ENCODE peak calls at places on chromosomes 6 and 20, in four cellular contexts. One of them, this sample, is unnamed.

GRCh38 chr20:11368965-11369711 is 548.6 kb upstream of the BTBD3 start:
- DNase-seq in OCI-LY7: no peak
- DNase-seq in brain microvascular endothelial cell: no peak
- DNase-seq in prostate gland: no peak
- DNase-seq in this sample: no peak

GRCh38 chr6:1872649-1873131 is 263.0 kb downstream of the FOXC1 start:
- DNase-seq in OCI-LY7: no peak
- DNase-seq in brain microvascular endothelial cell: peak; percentile 29
- DNase-seq in prostate gland: no peak
- DNase-seq in this sample: no peak

GRCh38 chr20:31845300-31845863 is at the start of gene FOXS1:
- DNase-seq in OCI-LY7: no peak
- DNase-seq in brain microvascular endothelial cell: peak; percentile 51
- DNase-seq in prostate gland: no peak
- DNase-seq in this sample: no peak

GRCh38 chr6:155399062-155399746 is 56.4 kb downstream of the NOX3 start:
- DNase-seq in OCI-LY7: no peak
- DNase-seq in brain microvascular endothelial cell: no peak
- DNase-seq in prostate gland: no peak
- DNase-seq in this sample: no peak

GRCh38 chr20:17495826-17496225 is 35.4 kb downstream of the BFSP1 start:
- DNase-seq in OCI-LY7: no peak
- DNase-seq in brain microvascular endothelial cell: no peak
- DNase-seq in prostate gland: no peak
- DNase-seq in this sample: no peak

GRCh38 chr20:51356871-51357270 is 185.6 kb downstream of the NFATC2 start:
- DNase-seq in OCI-LY7: no peak
- DNase-seq in brain microvascular endothelial cell: no peak
- DNase-seq in prostate gland: no peak
- DNase-seq in this sample: no peak

GRCh38 chr6:115610646-115611045 is 450.0 kb downstream of the FRK start:
- DNase-seq in OCI-LY7: no peak
- DNase-seq in brain microvascular endothelial cell: no peak
- DNase-seq in prostate gland: no peak
- DNase-seq in this sample: no peak

GRCh38 chr20:49132995-49133451 is 55.1 kb downstream of the STAU1 start:
- DNase-seq in OCI-LY7: peak; percentile 76
- DNase-seq in brain microvascular endothelial cell: peak; percentile 45
- DNase-seq in prostate gland: peak; percentile 61
- DNase-seq in this sample: no peak

GRCh38 chr20:41018153-41018552 is 10.5 kb upstream of the TOP1 start:
- DNase-seq in OCI-LY7: no peak
- DNase-seq in brain microvascular endothelial cell: no peak
- DNase-seq in prostate gland: no peak
- DNase-seq in this sample: no peak

GRCh38 chr6:88145298-88145963 is 20.7 kb downstream of the CNR1 start:
- DNase-seq in OCI-LY7: no peak
- DNase-seq in brain microvascular endothelial cell: no peak
- DNase-seq in prostate gland: no peak
- DNase-seq in this sample: no peak

GRCh38 chr20:62876826-62877728 is 15.5 kb upstream of the TCFL5 start:
- DNase-seq in OCI-LY7: no peak
- DNase-seq in brain microvascular endothelial cell: peak; percentile 45
- DNase-seq in prostate gland: no peak
- DNase-seq in this sample: no peak

GRCh38 chr6:160347259-160348208 is 644 bp upstream of the SLC22A3 start:
- DNase-seq in OCI-LY7: no peak
- DNase-seq in brain microvascular endothelial cell: no peak
- DNase-seq in prostate gland: no peak
- DNase-seq in this sample: no peak

GRCh38 chr6:98929498-98930060 is 18.2 kb downstream of the FBXL4 start:
- DNase-seq in OCI-LY7: no peak
- DNase-seq in brain microvascular endothelial cell: no peak
- DNase-seq in prostate gland: no peak
- DNase-seq in this sample: no peak

GRCh38 chr6:98928688-98929087 is 19.1 kb downstream of the FBXL4 start:
- DNase-seq in OCI-LY7: no peak
- DNase-seq in brain microvascular endothelial cell: no peak
- DNase-seq in prostate gland: no peak
- DNase-seq in this sample: no peak

GRCh38 chr6:98927534-98927933 is 20.2 kb downstream of the FBXL4 start:
- DNase-seq in OCI-LY7: no peak
- DNase-seq in brain microvascular endothelial cell: no peak
- DNase-seq in prostate gland: no peak
- DNase-seq in this sample: no peak

GRCh38 chr6:98931710-98932109 is 16.0 kb downstream of the FBXL4 start:
- DNase-seq in OCI-LY7: no peak
- DNase-seq in brain microvascular endothelial cell: no peak
- DNase-seq in prostate gland: no peak
- DNase-seq in this sample: no peak

GRCh38 chr6:98932424-98932823 is 15.3 kb downstream of the FBXL4 start:
- DNase-seq in OCI-LY7: no peak
- DNase-seq in brain microvascular endothelial cell: no peak
- DNase-seq in prostate gland: no peak
- DNase-seq in this sample: no peak
- TF ChIP-seq CTCF in OCI-LY7: no peak
- TF ChIP-seq CTCF in brain microvascular endothelial cell: no peak
- TF ChIP-seq CTCF in prostate gland: no peak
- TF ChIP-seq CTCF in this sample: no peak

DNA sequence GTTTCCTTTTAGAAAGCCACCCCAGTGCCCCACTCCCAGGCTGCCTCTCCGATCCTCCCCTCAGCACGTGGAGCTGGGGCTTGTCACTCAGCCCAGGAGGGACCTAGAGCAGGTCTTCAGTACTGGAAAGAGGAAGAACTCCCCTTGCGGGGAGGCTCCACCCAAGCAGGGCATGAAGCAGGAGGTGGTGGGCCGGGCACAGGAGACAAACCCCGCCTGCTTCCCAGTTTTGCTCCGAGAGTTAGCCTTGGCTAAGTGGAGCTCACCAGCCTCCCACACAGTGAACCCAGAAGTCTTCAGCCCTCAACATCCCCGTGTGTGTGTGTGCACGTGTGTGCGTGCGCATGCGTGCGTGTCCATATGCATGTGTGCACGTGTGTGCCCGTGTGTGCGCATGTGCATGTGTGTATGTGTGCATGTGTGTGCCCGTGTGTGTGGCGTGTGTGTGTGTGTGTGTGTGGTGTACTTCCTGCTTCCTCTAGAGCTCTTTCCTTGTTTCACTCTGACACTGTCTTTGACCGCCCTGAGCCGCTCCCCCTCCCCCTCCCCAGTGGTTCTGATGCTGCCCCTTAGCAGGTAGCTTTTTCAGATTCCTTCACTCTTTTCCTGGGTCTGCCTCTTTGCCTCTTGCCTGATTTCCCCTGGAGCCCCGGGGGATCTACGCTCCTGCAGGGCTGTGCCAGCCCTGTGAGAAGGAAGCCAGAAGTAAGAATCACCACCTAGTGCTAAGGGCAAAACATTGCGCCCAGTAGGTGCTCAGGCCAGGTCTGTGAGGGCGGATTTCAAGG is 239.8 kb downstream of the CDC5L start:
- DNase-seq in OCI-LY7: no peak
- DNase-seq in brain microvascular endothelial cell: no peak
- DNase-seq in prostate gland: no peak
- DNase-seq in this sample: no peak
- TF ChIP-seq CTCF in OCI-LY7: no peak
- TF ChIP-seq CTCF in brain microvascular endothelial cell: peak; percentile 25
- TF ChIP-seq CTCF in prostate gland: no peak
- TF ChIP-seq CTCF in this sample: no peak

GRCh38 chr6:12395898-12396297 is 105.7 kb downstream of the EDN1 start:
- DNase-seq in OCI-LY7: no peak
- DNase-seq in brain microvascular endothelial cell: no peak
- DNase-seq in prostate gland: no peak
- DNase-seq in this sample: no peak
- TF ChIP-seq CTCF in OCI-LY7: no peak
- TF ChIP-seq CTCF in brain microvascular endothelial cell: peak; percentile 27
- TF ChIP-seq CTCF in prostate gland: no peak
- TF ChIP-seq CTCF in this sample: no peak

GRCh38 chr20:57270204-57270937 is 3.9 kb upstream of the BMP7 start:
- DNase-seq in OCI-LY7: no peak
- DNase-seq in brain microvascular endothelial cell: no peak
- DNase-seq in prostate gland: no peak
- DNase-seq in this sample: no peak
- TF ChIP-seq CTCF in OCI-LY7: peak; percentile 36
- TF ChIP-seq CTCF in brain microvascular endothelial cell: no peak
- TF ChIP-seq CTCF in prostate gland: no peak
- TF ChIP-seq CTCF in this sample: no peak

DNA sequence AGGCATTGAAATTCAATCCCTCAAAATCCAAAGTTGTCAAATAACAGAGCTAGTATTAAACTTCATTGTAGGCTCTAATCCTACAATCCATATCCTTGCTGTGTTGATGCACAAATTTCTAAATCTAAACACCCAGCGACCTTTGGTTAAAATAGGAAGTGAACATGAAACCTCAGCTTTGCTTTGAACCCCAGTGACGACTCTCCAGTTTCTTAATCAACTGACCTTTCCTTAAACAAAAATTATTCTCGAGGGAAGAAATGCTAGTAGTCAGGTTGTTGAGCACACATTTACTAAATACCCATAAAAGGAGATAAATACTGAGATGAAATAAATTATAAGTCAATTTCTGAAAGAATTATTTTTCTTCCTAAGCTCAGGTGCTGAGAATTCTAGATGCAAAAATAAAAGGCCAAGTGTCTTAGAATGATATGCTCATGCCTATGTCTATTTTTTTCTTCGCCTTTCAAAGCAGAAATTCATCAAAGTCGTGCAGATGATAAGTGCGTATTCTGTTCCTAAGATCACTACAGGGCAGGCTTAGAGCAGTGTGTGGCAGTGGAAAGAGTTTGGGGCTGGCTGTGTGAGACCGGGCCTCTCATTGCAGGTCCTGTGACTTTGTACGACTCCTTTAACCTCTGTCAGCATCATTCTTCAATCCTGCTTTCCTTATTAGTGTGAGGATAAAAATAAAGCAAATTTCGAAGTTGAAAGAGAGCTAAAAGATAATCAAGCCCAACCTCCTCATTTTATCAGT is 208.7 kb downstream of the PRL start:
- DNase-seq in OCI-LY7: no peak
- DNase-seq in brain microvascular endothelial cell: no peak
- DNase-seq in prostate gland: no peak
- DNase-seq in this sample: no peak
- TF ChIP-seq CTCF in OCI-LY7: no peak
- TF ChIP-seq CTCF in brain microvascular endothelial cell: no peak
- TF ChIP-seq CTCF in prostate gland: no peak
- TF ChIP-seq CTCF in this sample: no peak

DNA sequence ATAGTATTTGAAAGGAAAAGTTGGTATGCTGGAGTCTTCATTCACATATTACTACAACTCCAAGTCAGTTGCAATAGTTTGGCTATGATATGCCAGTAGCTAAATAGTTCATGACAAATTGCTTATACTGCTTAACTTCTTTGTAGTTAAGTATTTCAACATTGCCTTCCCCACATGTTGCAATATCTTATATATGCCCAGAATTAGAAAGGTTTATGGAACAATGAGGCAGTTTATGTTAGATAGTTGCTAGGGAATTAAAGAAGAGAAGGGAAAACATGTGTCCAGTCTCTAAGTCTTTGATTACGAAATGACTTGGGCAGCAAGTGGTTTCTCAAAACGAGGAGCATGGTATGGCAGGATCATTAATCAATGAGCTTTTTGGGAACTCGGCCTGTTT is 145.8 kb downstream of the PLCB4 start:
- DNase-seq in OCI-LY7: no peak
- DNase-seq in brain microvascular endothelial cell: no peak
- DNase-seq in prostate gland: no peak
- DNase-seq in this sample: no peak
- TF ChIP-seq CTCF in OCI-LY7: no peak
- TF ChIP-seq CTCF in brain microvascular endothelial cell: no peak
- TF ChIP-seq CTCF in prostate gland: no peak
- TF ChIP-seq CTCF in this sample: no peak

GRCh38 chr6:17169701-17170100 is 67.9 kb downstream of the STMND1 start:
- DNase-seq in OCI-LY7: no peak
- DNase-seq in brain microvascular endothelial cell: no peak
- DNase-seq in prostate gland: no peak
- DNase-seq in this sample: no peak

GRCh38 chr6:17173071-17173470 is 71.2 kb downstream of the STMND1 start:
- DNase-seq in OCI-LY7: no peak
- DNase-seq in brain microvascular endothelial cell: no peak
- DNase-seq in prostate gland: no peak
- DNase-seq in this sample: no peak

GRCh38 chr6:17169291-17169690 is 67.4 kb downstream of the STMND1 start:
- DNase-seq in OCI-LY7: no peak
- DNase-seq in brain microvascular endothelial cell: peak; percentile 43
- DNase-seq in prostate gland: no peak
- DNase-seq in this sample: no peak

GRCh38 chr6:17165383-17165782 is 63.5 kb downstream of the STMND1 start:
- DNase-seq in OCI-LY7: no peak
- DNase-seq in brain microvascular endothelial cell: peak; percentile 20
- DNase-seq in prostate gland: no peak
- DNase-seq in this sample: no peak

GRCh38 chr6:17167327-17167979 is 65.6 kb downstream of the STMND1 start:
- DNase-seq in OCI-LY7: no peak
- DNase-seq in brain microvascular endothelial cell: peak; percentile 49
- DNase-seq in prostate gland: no peak
- DNase-seq in this sample: no peak
- TF ChIP-seq CTCF in OCI-LY7: no peak
- TF ChIP-seq CTCF in brain microvascular endothelial cell: peak; percentile 84
- TF ChIP-seq CTCF in prostate gland: no peak
- TF ChIP-seq CTCF in this sample: no peak

GRCh38 chr6:8183266-8183665 is 80.9 kb upstream of the EEF1E1 start:
- DNase-seq in OCI-LY7: no peak
- DNase-seq in brain microvascular endothelial cell: no peak
- DNase-seq in prostate gland: no peak
- DNase-seq in this sample: no peak
- TF ChIP-seq CTCF in OCI-LY7: no peak
- TF ChIP-seq CTCF in brain microvascular endothelial cell: no peak
- TF ChIP-seq CTCF in prostate gland: no peak
- TF ChIP-seq CTCF in this sample: no peak